ENCODE peak calls at places on chromosomes 5 and 9, in nine cellular contexts. One of them, this sample, is unnamed.

GRCh38 chr9:101543098-101543735 is 9.6 kb downstream of the RNF20 start:
- DNase-seq in aorta: no peak
- DNase-seq in brain microvascular endothelial cell: no peak
- DNase-seq in adrenal gland: no peak
- DNase-seq in neural progenitor cell: no peak
- DNase-seq in psoas muscle: no peak
- DNase-seq in CD8-positive, alpha-beta memory T cell: no peak
- DNase-seq in CD4-positive, CD25-positive, alpha-beta regulatory T cell: no peak
- DNase-seq in cardiac muscle cell: no peak
- DNase-seq in this sample: no peak

GRCh38 chr5:82859439-82860140 is 217.6 kb downstream of the TMEM167A start:
- DNase-seq in cardiac muscle cell: peak
- DNase-seq in neural progenitor cell: peak
- DNase-seq in brain microvascular endothelial cell: no peak
- DNase-seq in adrenal gland: no peak
- DNase-seq in CD8-positive, alpha-beta memory T cell: no peak
- DNase-seq in aorta: no peak
- DNase-seq in psoas muscle: no peak
- DNase-seq in CD4-positive, CD25-positive, alpha-beta regulatory T cell: no peak
- DNase-seq in this sample: no peak

GRCh38 chr5:158500019-158500418 is 599.7 kb downstream of the EBF1 start:
- DNase-seq in neural progenitor cell: no peak
- DNase-seq in CD8-positive, alpha-beta memory T cell: no peak
- DNase-seq in adrenal gland: no peak
- DNase-seq in aorta: no peak
- DNase-seq in CD4-positive, CD25-positive, alpha-beta regulatory T cell: no peak
- DNase-seq in psoas muscle: no peak
- DNase-seq in cardiac muscle cell: no peak
- DNase-seq in brain microvascular endothelial cell: no peak
- DNase-seq in this sample: no peak

GRCh38 chr5:112995764-112996618 is 19.4 kb downstream of the DCP2 start:
- DNase-seq in aorta: peak
- DNase-seq in brain microvascular endothelial cell: peak
- DNase-seq in CD8-positive, alpha-beta memory T cell: peak
- DNase-seq in cardiac muscle cell: peak
- DNase-seq in neural progenitor cell: peak
- DNase-seq in adrenal gland: peak
- DNase-seq in psoas muscle: peak
- DNase-seq in CD4-positive, CD25-positive, alpha-beta regulatory T cell: peak
- DNase-seq in this sample: peak

GRCh38 chr9:111926421-111926875 is 29.8 kb downstream of the UGCG start:
- DNase-seq in CD4-positive, CD25-positive, alpha-beta regulatory T cell: peak
- DNase-seq in brain microvascular endothelial cell: peak
- DNase-seq in psoas muscle: peak
- DNase-seq in CD8-positive, alpha-beta memory T cell: peak
- DNase-seq in cardiac muscle cell: no peak
- DNase-seq in neural progenitor cell: no peak
- DNase-seq in adrenal gland: no peak
- DNase-seq in aorta: no peak
- DNase-seq in this sample: peak

GRCh38 chr5:39520232-39520572 is 95.4 kb upstream of the DAB2 start:
- DNase-seq in adrenal gland: no peak
- DNase-seq in neural progenitor cell: no peak
- DNase-seq in CD8-positive, alpha-beta memory T cell: no peak
- DNase-seq in brain microvascular endothelial cell: peak
- DNase-seq in CD4-positive, CD25-positive, alpha-beta regulatory T cell: no peak
- DNase-seq in aorta: no peak
- DNase-seq in psoas muscle: no peak
- DNase-seq in cardiac muscle cell: no peak
- DNase-seq in this sample: no peak

GRCh38 chr9:127519301-127520166 is 68.2 kb downstream of the LRSAM1 start:
- DNase-seq in cardiac muscle cell: no peak
- DNase-seq in aorta: peak
- DNase-seq in CD8-positive, alpha-beta memory T cell: no peak
- DNase-seq in psoas muscle: no peak
- DNase-seq in brain microvascular endothelial cell: peak
- DNase-seq in adrenal gland: no peak
- DNase-seq in neural progenitor cell: no peak
- DNase-seq in CD4-positive, CD25-positive, alpha-beta regulatory T cell: no peak
- DNase-seq in this sample: no peak

GRCh38 chr5:34826347-34826746 is 12.6 kb upstream of the TTC23L start:
- DNase-seq in cardiac muscle cell: peak
- DNase-seq in neural progenitor cell: peak
- DNase-seq in adrenal gland: no peak
- DNase-seq in CD4-positive, CD25-positive, alpha-beta regulatory T cell: no peak
- DNase-seq in psoas muscle: no peak
- DNase-seq in CD8-positive, alpha-beta memory T cell: no peak
- DNase-seq in brain microvascular endothelial cell: peak
- DNase-seq in aorta: no peak
- DNase-seq in this sample: no peak

GRCh38 chr5:173864126-173865075 is 23.7 kb upstream of the CPEB4 start:
- DNase-seq in adrenal gland: no peak
- DNase-seq in psoas muscle: peak
- DNase-seq in cardiac muscle cell: no peak
- DNase-seq in neural progenitor cell: no peak
- DNase-seq in CD4-positive, CD25-positive, alpha-beta regulatory T cell: no peak
- DNase-seq in CD8-positive, alpha-beta memory T cell: no peak
- DNase-seq in aorta: no peak
- DNase-seq in brain microvascular endothelial cell: no peak
- DNase-seq in this sample: peak

GRCh38 chr5:166123698-166124097 is 2167.7 kb upstream of the WWC1 start:
- DNase-seq in aorta: no peak
- DNase-seq in neural progenitor cell: no peak
- DNase-seq in cardiac muscle cell: no peak
- DNase-seq in psoas muscle: no peak
- DNase-seq in brain microvascular endothelial cell: no peak
- DNase-seq in CD8-positive, alpha-beta memory T cell: no peak
- DNase-seq in CD4-positive, CD25-positive, alpha-beta regulatory T cell: no peak
- DNase-seq in adrenal gland: no peak
- DNase-seq in this sample: no peak

GRCh38 chr5:78889759-78890158 is 95.4 kb downstream of the ARSB start:
- DNase-seq in adrenal gland: no peak
- DNase-seq in brain microvascular endothelial cell: peak
- DNase-seq in psoas muscle: no peak
- DNase-seq in neural progenitor cell: no peak
- DNase-seq in CD8-positive, alpha-beta memory T cell: no peak
- DNase-seq in aorta: no peak
- DNase-seq in CD4-positive, CD25-positive, alpha-beta regulatory T cell: no peak
- DNase-seq in cardiac muscle cell: no peak
- DNase-seq in this sample: no peak

GRCh38 chr9:42852133-42852532 is 668.7 kb downstream of the SPATA31A6 start:
- DNase-seq in aorta: peak
- DNase-seq in brain microvascular endothelial cell: no peak
- DNase-seq in adrenal gland: peak
- DNase-seq in cardiac muscle cell: peak
- DNase-seq in CD8-positive, alpha-beta memory T cell: peak
- DNase-seq in neural progenitor cell: peak
- DNase-seq in psoas muscle: peak
- DNase-seq in CD4-positive, CD25-positive, alpha-beta regulatory T cell: no peak
- DNase-seq in this sample: peak

GRCh38 chr5:124581866-124582650 is 164.4 kb downstream of the ZNF608 start:
- DNase-seq in CD4-positive, CD25-positive, alpha-beta regulatory T cell: no peak
- DNase-seq in cardiac muscle cell: no peak
- DNase-seq in CD8-positive, alpha-beta memory T cell: no peak
- DNase-seq in brain microvascular endothelial cell: no peak
- DNase-seq in aorta: no peak
- DNase-seq in psoas muscle: no peak
- DNase-seq in adrenal gland: no peak
- DNase-seq in neural progenitor cell: peak
- DNase-seq in this sample: no peak

GRCh38 chr5:176719113-176719814 is 72.0 kb downstream of the TSPAN17 start:
- DNase-seq in CD4-positive, CD25-positive, alpha-beta regulatory T cell: no peak
- DNase-seq in cardiac muscle cell: no peak
- DNase-seq in CD8-positive, alpha-beta memory T cell: no peak
- DNase-seq in brain microvascular endothelial cell: no peak
- DNase-seq in neural progenitor cell: no peak
- DNase-seq in aorta: no peak
- DNase-seq in psoas muscle: no peak
- DNase-seq in adrenal gland: no peak
- DNase-seq in this sample: no peak

GRCh38 chr5:115936031-115936430 is 26.2 kb upstream of the LVRN start:
- DNase-seq in brain microvascular endothelial cell: no peak
- DNase-seq in psoas muscle: no peak
- DNase-seq in aorta: no peak
- DNase-seq in neural progenitor cell: no peak
- DNase-seq in adrenal gland: no peak
- DNase-seq in cardiac muscle cell: no peak
- DNase-seq in CD8-positive, alpha-beta memory T cell: no peak
- DNase-seq in CD4-positive, CD25-positive, alpha-beta regulatory T cell: no peak
- DNase-seq in this sample: no peak
- H3K27ac ChIP-seq in brain microvascular endothelial cell: no peak
- H3K27ac ChIP-seq in psoas muscle: no peak
- H3K27ac ChIP-seq in aorta: no peak
- H3K27ac ChIP-seq in neural progenitor cell: no peak
- H3K27ac ChIP-seq in adrenal gland: no peak
- H3K27ac ChIP-seq in cardiac muscle cell: no peak
- H3K27ac ChIP-seq in CD8-positive, alpha-beta memory T cell: no peak
- H3K27ac ChIP-seq in CD4-positive, CD25-positive, alpha-beta regulatory T cell: no peak
- H3K27ac ChIP-seq in this sample: no peak

DNA sequence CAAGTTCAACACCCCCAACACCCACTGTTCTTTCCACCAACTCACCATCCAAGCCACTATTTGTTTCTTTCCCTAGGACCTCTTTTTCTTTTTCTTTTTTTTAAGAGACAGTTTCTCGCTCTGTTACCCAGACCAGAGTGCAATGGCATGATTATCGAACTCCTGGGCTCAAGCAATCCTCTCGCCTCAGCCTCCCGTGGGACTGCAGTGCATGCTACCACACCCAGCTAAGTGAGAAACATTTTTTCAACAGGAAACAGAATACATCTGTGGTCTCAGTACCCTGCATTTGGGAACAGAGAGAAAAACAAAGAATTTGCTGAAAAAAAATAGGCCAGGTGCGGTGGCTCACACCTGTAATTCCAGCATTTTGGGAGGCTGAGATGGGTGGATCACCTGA is 24.6 kb downstream of the B4GALT1 start:
- DNase-seq in adrenal gland: no peak
- DNase-seq in cardiac muscle cell: no peak
- DNase-seq in CD8-positive, alpha-beta memory T cell: no peak
- DNase-seq in brain microvascular endothelial cell: no peak
- DNase-seq in aorta: peak
- DNase-seq in neural progenitor cell: no peak
- DNase-seq in psoas muscle: peak
- DNase-seq in CD4-positive, CD25-positive, alpha-beta regulatory T cell: no peak
- DNase-seq in this sample: no peak
- H3K27ac ChIP-seq in adrenal gland: no peak
- H3K27ac ChIP-seq in cardiac muscle cell: no peak
- H3K27ac ChIP-seq in CD8-positive, alpha-beta memory T cell: peak
- H3K27ac ChIP-seq in brain microvascular endothelial cell: no peak
- H3K27ac ChIP-seq in aorta: no peak
- H3K27ac ChIP-seq in neural progenitor cell: no peak
- H3K27ac ChIP-seq in psoas muscle: no peak
- H3K27ac ChIP-seq in CD4-positive, CD25-positive, alpha-beta regulatory T cell: peak
- H3K27ac ChIP-seq in this sample: no peak

GRCh38 chr9:137457406-137458193 is 1.5 kb downstream of the NSMF start:
- DNase-seq in CD8-positive, alpha-beta memory T cell: peak
- DNase-seq in cardiac muscle cell: no peak
- DNase-seq in CD4-positive, CD25-positive, alpha-beta regulatory T cell: no peak
- DNase-seq in psoas muscle: peak
- DNase-seq in aorta: peak
- DNase-seq in neural progenitor cell: no peak
- DNase-seq in adrenal gland: peak
- DNase-seq in brain microvascular endothelial cell: no peak
- DNase-seq in this sample: no peak
- H3K27ac ChIP-seq in CD8-positive, alpha-beta memory T cell: no peak
- H3K27ac ChIP-seq in cardiac muscle cell: no peak
- H3K27ac ChIP-seq in CD4-positive, CD25-positive, alpha-beta regulatory T cell: no peak
- H3K27ac ChIP-seq in psoas muscle: no peak
- H3K27ac ChIP-seq in aorta: peak
- H3K27ac ChIP-seq in neural progenitor cell: no peak
- H3K27ac ChIP-seq in adrenal gland: no peak
- H3K27ac ChIP-seq in brain microvascular endothelial cell: no peak
- H3K27ac ChIP-seq in this sample: no peak

GRCh38 chr5:145574889-145575573 is 260.1 kb downstream of the PRELID2 start:
- DNase-seq in CD8-positive, alpha-beta memory T cell: no peak
- DNase-seq in neural progenitor cell: no peak
- DNase-seq in brain microvascular endothelial cell: peak
- DNase-seq in CD4-positive, CD25-positive, alpha-beta regulatory T cell: no peak
- DNase-seq in adrenal gland: no peak
- DNase-seq in cardiac muscle cell: no peak
- DNase-seq in aorta: no peak
- DNase-seq in psoas muscle: no peak
- DNase-seq in this sample: no peak
- H3K27ac ChIP-seq in CD8-positive, alpha-beta memory T cell: no peak
- H3K27ac ChIP-seq in neural progenitor cell: no peak
- H3K27ac ChIP-seq in brain microvascular endothelial cell: no peak
- H3K27ac ChIP-seq in CD4-positive, CD25-positive, alpha-beta regulatory T cell: no peak
- H3K27ac ChIP-seq in adrenal gland: no peak
- H3K27ac ChIP-seq in cardiac muscle cell: no peak
- H3K27ac ChIP-seq in aorta: no peak
- H3K27ac ChIP-seq in psoas muscle: no peak
- H3K27ac ChIP-seq in this sample: no peak

DNA sequence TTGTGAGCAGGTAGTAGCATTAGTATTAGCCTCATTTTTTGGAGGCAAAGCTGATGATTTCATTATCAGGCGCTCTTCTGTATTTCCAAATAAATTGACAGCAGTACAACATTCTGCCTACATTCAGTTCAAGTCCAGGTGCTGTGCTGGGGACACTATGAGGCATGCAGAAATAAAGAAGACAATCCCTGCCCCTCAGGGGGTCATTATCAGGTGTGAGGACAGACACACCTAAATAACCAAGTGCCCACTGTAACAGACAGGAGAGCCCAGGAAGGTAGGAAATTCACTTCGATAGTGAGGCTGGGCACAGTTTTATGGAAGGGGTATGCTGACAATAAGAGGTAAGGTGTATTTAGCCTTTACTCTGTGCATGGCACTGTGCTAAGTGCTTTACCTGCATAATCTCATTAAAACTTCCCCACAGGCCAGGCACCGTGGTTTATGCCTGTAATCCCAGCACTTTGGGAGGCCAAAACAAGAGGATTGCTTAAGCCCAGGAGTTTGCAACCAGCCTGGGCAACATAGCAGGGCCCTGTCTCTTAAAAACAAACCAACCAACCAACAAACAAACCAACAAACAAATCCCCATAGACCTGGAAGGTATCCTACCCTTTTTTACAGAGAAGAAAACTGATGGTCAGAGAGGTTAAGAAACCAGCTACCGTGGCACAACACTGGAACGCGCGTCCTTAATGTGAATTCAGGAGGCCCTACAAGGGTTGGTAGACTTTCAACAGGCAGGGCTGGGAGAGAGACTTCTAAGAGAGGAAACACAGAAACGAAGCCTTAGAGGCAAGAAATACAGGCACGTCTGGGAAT is 17.5 kb upstream of the GPX3 start:
- DNase-seq in brain microvascular endothelial cell: no peak
- DNase-seq in CD4-positive, CD25-positive, alpha-beta regulatory T cell: no peak
- DNase-seq in neural progenitor cell: no peak
- DNase-seq in CD8-positive, alpha-beta memory T cell: no peak
- DNase-seq in adrenal gland: no peak
- DNase-seq in cardiac muscle cell: no peak
- DNase-seq in psoas muscle: no peak
- DNase-seq in aorta: no peak
- DNase-seq in this sample: no peak
- H3K27ac ChIP-seq in brain microvascular endothelial cell: no peak
- H3K27ac ChIP-seq in CD4-positive, CD25-positive, alpha-beta regulatory T cell: no peak
- H3K27ac ChIP-seq in neural progenitor cell: no peak
- H3K27ac ChIP-seq in CD8-positive, alpha-beta memory T cell: no peak
- H3K27ac ChIP-seq in adrenal gland: no peak
- H3K27ac ChIP-seq in cardiac muscle cell: no peak
- H3K27ac ChIP-seq in psoas muscle: peak
- H3K27ac ChIP-seq in aorta: no peak
- H3K27ac ChIP-seq in this sample: no peak

This sample was measured in small intestine.